ENCODE peak calls at places on chromosome 12, in six cellular contexts. One of them, this sample, is unnamed.

GRCh38 chr12:104846056-104846762 is 111.9 kb downstream of the SLC41A2 start:
- DNase-seq in tibial nerve: no peak
- DNase-seq in cardiac fibroblast: peak
- DNase-seq in activated CD8-positive, alpha-beta T cell treated with anti-CD3 and anti-CD28 coated beads for 36 hours: no peak
- DNase-seq in AG10803: peak
- DNase-seq in cardiac muscle cell: peak
- DNase-seq in this sample: no peak

GRCh38 chr12:73221398-73221797 is 949.2 kb downstream of the TRHDE start:
- DNase-seq in tibial nerve: no peak
- DNase-seq in cardiac fibroblast: no peak
- DNase-seq in cardiac muscle cell: no peak
- DNase-seq in activated CD8-positive, alpha-beta T cell treated with anti-CD3 and anti-CD28 coated beads for 36 hours: no peak
- DNase-seq in AG10803: no peak
- DNase-seq in this sample: no peak

GRCh38 chr12:31897791-31898503 is 61.3 kb upstream of the RESF1 start:
- DNase-seq in cardiac fibroblast: peak
- DNase-seq in tibial nerve: peak
- DNase-seq in AG10803: no peak
- DNase-seq in activated CD8-positive, alpha-beta T cell treated with anti-CD3 and anti-CD28 coated beads for 36 hours: peak
- DNase-seq in cardiac muscle cell: peak
- DNase-seq in this sample: no peak

GRCh38 chr12:122106891-122107660 is 28.5 kb downstream of the MLXIP start:
- DNase-seq in cardiac fibroblast: peak
- DNase-seq in cardiac muscle cell: peak
- DNase-seq in tibial nerve: no peak
- DNase-seq in activated CD8-positive, alpha-beta T cell treated with anti-CD3 and anti-CD28 coated beads for 36 hours: no peak
- DNase-seq in AG10803: peak
- DNase-seq in this sample: no peak

GRCh38 chr12:57216014-57216891 is at the start of gene NXPH4:
- DNase-seq in activated CD8-positive, alpha-beta T cell treated with anti-CD3 and anti-CD28 coated beads for 36 hours: peak
- DNase-seq in AG10803: no peak
- DNase-seq in tibial nerve: no peak
- DNase-seq in cardiac muscle cell: no peak
- DNase-seq in cardiac fibroblast: no peak
- DNase-seq in this sample: peak

GRCh38 chr12:107929436-107929835 is 154.9 kb downstream of the ASCL4 start:
- DNase-seq in cardiac fibroblast: peak
- DNase-seq in AG10803: peak
- DNase-seq in activated CD8-positive, alpha-beta T cell treated with anti-CD3 and anti-CD28 coated beads for 36 hours: no peak
- DNase-seq in cardiac muscle cell: peak
- DNase-seq in tibial nerve: no peak
- DNase-seq in this sample: no peak

GRCh38 chr12:7937867-7938506 is 2.0 kb upstream of the SLC2A3 start:
- DNase-seq in tibial nerve: no peak
- DNase-seq in cardiac muscle cell: peak
- DNase-seq in cardiac fibroblast: peak
- DNase-seq in activated CD8-positive, alpha-beta T cell treated with anti-CD3 and anti-CD28 coated beads for 36 hours: peak
- DNase-seq in AG10803: no peak
- DNase-seq in this sample: peak

GRCh38 chr12:95653761-95654546 is 102.7 kb upstream of the USP44 start:
- DNase-seq in cardiac muscle cell: peak
- DNase-seq in tibial nerve: peak
- DNase-seq in AG10803: peak
- DNase-seq in activated CD8-positive, alpha-beta T cell treated with anti-CD3 and anti-CD28 coated beads for 36 hours: peak
- DNase-seq in cardiac fibroblast: peak
- DNase-seq in this sample: no peak

GRCh38 chr12:131103614-131104463 is 150.1 kb downstream of the ADGRD1 start:
- DNase-seq in activated CD8-positive, alpha-beta T cell treated with anti-CD3 and anti-CD28 coated beads for 36 hours: no peak
- DNase-seq in AG10803: no peak
- DNase-seq in tibial nerve: no peak
- DNase-seq in cardiac muscle cell: no peak
- DNase-seq in cardiac fibroblast: no peak
- DNase-seq in this sample: no peak

GRCh38 chr12:99053599-99054362 is 408.7 kb downstream of the APAF1 start:
- DNase-seq in cardiac fibroblast: no peak
- DNase-seq in activated CD8-positive, alpha-beta T cell treated with anti-CD3 and anti-CD28 coated beads for 36 hours: no peak
- DNase-seq in cardiac muscle cell: no peak
- DNase-seq in AG10803: peak
- DNase-seq in tibial nerve: no peak
- DNase-seq in this sample: no peak

GRCh38 chr12:109053382-109054123 is 1.2 kb downstream of the USP30 start:
- DNase-seq in activated CD8-positive, alpha-beta T cell treated with anti-CD3 and anti-CD28 coated beads for 36 hours: peak
- DNase-seq in cardiac fibroblast: peak
- DNase-seq in cardiac muscle cell: peak
- DNase-seq in AG10803: no peak
- DNase-seq in tibial nerve: no peak
- DNase-seq in this sample: peak

GRCh38 chr12:109772622-109773321 is 59.1 kb downstream of the FAM222A start:
- DNase-seq in AG10803: no peak
- DNase-seq in cardiac fibroblast: no peak
- DNase-seq in tibial nerve: no peak
- DNase-seq in activated CD8-positive, alpha-beta T cell treated with anti-CD3 and anti-CD28 coated beads for 36 hours: no peak
- DNase-seq in cardiac muscle cell: no peak
- DNase-seq in this sample: no peak

GRCh38 chr12:94640134-94640928 is 10.0 kb downstream of the TMCC3 start:
- DNase-seq in AG10803: peak
- DNase-seq in cardiac muscle cell: peak
- DNase-seq in activated CD8-positive, alpha-beta T cell treated with anti-CD3 and anti-CD28 coated beads for 36 hours: peak
- DNase-seq in tibial nerve: peak
- DNase-seq in cardiac fibroblast: peak
- DNase-seq in this sample: peak

GRCh38 chr12:8996682-8997405 is 7.5 kb downstream of the KLRG1 start:
- DNase-seq in AG10803: peak
- DNase-seq in cardiac fibroblast: peak
- DNase-seq in activated CD8-positive, alpha-beta T cell treated with anti-CD3 and anti-CD28 coated beads for 36 hours: peak
- DNase-seq in cardiac muscle cell: peak
- DNase-seq in tibial nerve: no peak
- DNase-seq in this sample: peak

GRCh38 chr12:106288510-106289195 is 13.9 kb upstream of the TCP11L2 start:
- DNase-seq in tibial nerve: no peak
- DNase-seq in AG10803: peak
- DNase-seq in cardiac muscle cell: peak
- DNase-seq in cardiac fibroblast: peak
- DNase-seq in activated CD8-positive, alpha-beta T cell treated with anti-CD3 and anti-CD28 coated beads for 36 hours: peak
- DNase-seq in this sample: no peak

GRCh38 chr12:12008232-12008850 is 62.4 kb upstream of the BCL2L14 start:
- DNase-seq in tibial nerve: no peak
- DNase-seq in cardiac fibroblast: no peak
- DNase-seq in activated CD8-positive, alpha-beta T cell treated with anti-CD3 and anti-CD28 coated beads for 36 hours: peak
- DNase-seq in cardiac muscle cell: peak
- DNase-seq in AG10803: no peak
- DNase-seq in this sample: no peak

GRCh38 chr12:57839996-57840395 is 6.5 kb downstream of the CTDSP2 start:
- DNase-seq in cardiac fibroblast: no peak
- DNase-seq in AG10803: no peak
- DNase-seq in cardiac muscle cell: no peak
- DNase-seq in tibial nerve: no peak
- DNase-seq in activated CD8-positive, alpha-beta T cell treated with anti-CD3 and anti-CD28 coated beads for 36 hours: no peak
- DNase-seq in this sample: no peak

DNA sequence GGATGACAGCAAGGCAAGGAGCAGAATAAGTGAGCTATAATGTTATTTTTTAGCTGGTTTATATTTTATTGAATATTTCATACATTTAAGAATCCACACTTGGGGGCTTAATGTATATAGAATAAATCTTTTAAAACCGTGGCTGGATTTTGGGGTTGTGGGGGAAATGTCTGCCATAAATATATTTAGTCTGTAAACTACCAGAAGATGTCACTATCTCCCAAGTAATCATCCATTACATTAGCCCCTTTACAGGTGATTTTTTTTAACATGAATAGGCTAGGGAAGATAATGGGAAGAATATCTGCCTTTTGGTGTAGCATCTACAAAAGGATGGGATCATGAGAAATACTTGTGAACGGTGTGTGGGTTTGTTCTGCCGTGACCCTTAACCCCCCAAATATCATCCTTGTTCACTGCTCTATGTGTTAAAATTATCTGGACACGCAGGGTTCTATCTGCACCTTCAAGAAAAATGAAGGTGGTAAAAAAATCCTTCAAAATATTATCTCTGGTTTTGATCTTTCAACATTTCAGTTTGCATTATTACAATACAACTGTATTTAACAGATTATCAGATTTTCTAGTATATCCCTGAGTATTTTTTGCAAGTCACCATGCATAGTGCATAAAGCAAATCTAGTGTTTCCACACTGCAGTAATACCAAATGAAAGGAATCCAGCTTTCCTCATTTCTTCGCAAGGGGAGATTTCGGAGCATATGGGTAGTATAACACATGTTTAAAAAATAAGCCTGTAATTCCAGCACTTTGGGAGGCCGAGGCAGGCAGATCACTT is 8.0 kb upstream of the SLC17A8 start:
- DNase-seq in tibial nerve: no peak
- DNase-seq in cardiac muscle cell: peak
- DNase-seq in cardiac fibroblast: peak
- DNase-seq in AG10803: peak
- DNase-seq in activated CD8-positive, alpha-beta T cell treated with anti-CD3 and anti-CD28 coated beads for 36 hours: no peak
- DNase-seq in this sample: peak
- TF ChIP-seq CTCF in tibial nerve: peak
- TF ChIP-seq CTCF in cardiac muscle cell: peak
- TF ChIP-seq CTCF in cardiac fibroblast: peak
- TF ChIP-seq CTCF in AG10803: peak
- TF ChIP-seq CTCF in activated CD8-positive, alpha-beta T cell treated with anti-CD3 and anti-CD28 coated beads for 36 hours: no peak
- TF ChIP-seq CTCF in this sample: peak

GRCh38 chr12:4355843-4356327 is 23.6 kb downstream of the FGF23 start:
- DNase-seq in AG10803: peak
- DNase-seq in activated CD8-positive, alpha-beta T cell treated with anti-CD3 and anti-CD28 coated beads for 36 hours: peak
- DNase-seq in cardiac muscle cell: peak
- DNase-seq in cardiac fibroblast: peak
- DNase-seq in tibial nerve: peak
- DNase-seq in this sample: peak
- TF ChIP-seq CTCF in AG10803: peak
- TF ChIP-seq CTCF in activated CD8-positive, alpha-beta T cell treated with anti-CD3 and anti-CD28 coated beads for 36 hours: peak
- TF ChIP-seq CTCF in cardiac muscle cell: peak
- TF ChIP-seq CTCF in cardiac fibroblast: peak
- TF ChIP-seq CTCF in tibial nerve: no peak
- TF ChIP-seq CTCF in this sample: peak

GRCh38 chr12:89401433-89402086 is 49.3 kb upstream of the DUSP6 start:
- DNase-seq in cardiac muscle cell: no peak
- DNase-seq in cardiac fibroblast: no peak
- DNase-seq in activated CD8-positive, alpha-beta T cell treated with anti-CD3 and anti-CD28 coated beads for 36 hours: no peak
- DNase-seq in AG10803: no peak
- DNase-seq in tibial nerve: no peak
- DNase-seq in this sample: no peak
- TF ChIP-seq CTCF in cardiac muscle cell: no peak
- TF ChIP-seq CTCF in cardiac fibroblast: no peak
- TF ChIP-seq CTCF in activated CD8-positive, alpha-beta T cell treated with anti-CD3 and anti-CD28 coated beads for 36 hours: no peak
- TF ChIP-seq CTCF in AG10803: no peak
- TF ChIP-seq CTCF in tibial nerve: no peak
- TF ChIP-seq CTCF in this sample: no peak

DNA sequence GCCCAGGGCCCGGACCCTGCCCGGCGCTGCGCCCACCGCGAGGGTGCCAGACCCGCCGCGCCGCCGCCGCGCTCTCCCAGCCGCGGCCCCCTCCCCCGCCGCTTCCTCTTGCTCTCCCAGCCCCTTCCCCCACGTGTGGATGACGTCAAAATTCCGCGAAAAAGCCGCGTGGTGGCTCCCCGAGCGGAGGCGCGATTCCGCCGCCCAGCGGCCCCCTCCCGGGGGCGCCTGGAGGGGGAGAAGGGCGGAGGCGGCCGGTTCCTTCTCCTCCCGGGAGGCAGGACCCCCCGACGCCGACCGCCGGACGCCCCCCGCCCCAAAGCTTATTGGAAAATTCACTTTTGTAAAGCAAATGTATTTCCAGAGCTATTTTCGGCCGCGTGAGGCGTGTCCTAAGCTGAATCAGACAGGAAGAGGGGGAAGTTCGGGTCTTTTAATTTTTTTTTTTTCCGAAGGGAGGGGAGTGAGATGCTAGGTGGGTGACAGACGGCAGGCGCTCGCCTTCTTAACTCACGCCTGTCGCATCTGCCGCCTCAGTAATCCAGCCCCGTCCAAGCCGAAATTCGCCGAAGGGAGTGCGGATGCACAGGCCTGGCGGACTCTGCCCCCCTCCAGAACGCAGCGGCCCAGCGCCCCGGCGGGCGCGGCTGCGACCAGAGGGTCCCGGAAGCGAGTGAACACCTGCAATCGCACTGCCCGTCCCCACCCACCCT is 4.1 kb upstream of the CCND2 start:
- DNase-seq in cardiac fibroblast: peak
- DNase-seq in AG10803: no peak
- DNase-seq in cardiac muscle cell: peak
- DNase-seq in tibial nerve: peak
- DNase-seq in activated CD8-positive, alpha-beta T cell treated with anti-CD3 and anti-CD28 coated beads for 36 hours: peak
- DNase-seq in this sample: peak
- TF ChIP-seq CTCF in cardiac fibroblast: no peak
- TF ChIP-seq CTCF in AG10803: no peak
- TF ChIP-seq CTCF in cardiac muscle cell: peak
- TF ChIP-seq CTCF in tibial nerve: peak
- TF ChIP-seq CTCF in activated CD8-positive, alpha-beta T cell treated with anti-CD3 and anti-CD28 coated beads for 36 hours: peak
- TF ChIP-seq CTCF in this sample: peak

DNA sequence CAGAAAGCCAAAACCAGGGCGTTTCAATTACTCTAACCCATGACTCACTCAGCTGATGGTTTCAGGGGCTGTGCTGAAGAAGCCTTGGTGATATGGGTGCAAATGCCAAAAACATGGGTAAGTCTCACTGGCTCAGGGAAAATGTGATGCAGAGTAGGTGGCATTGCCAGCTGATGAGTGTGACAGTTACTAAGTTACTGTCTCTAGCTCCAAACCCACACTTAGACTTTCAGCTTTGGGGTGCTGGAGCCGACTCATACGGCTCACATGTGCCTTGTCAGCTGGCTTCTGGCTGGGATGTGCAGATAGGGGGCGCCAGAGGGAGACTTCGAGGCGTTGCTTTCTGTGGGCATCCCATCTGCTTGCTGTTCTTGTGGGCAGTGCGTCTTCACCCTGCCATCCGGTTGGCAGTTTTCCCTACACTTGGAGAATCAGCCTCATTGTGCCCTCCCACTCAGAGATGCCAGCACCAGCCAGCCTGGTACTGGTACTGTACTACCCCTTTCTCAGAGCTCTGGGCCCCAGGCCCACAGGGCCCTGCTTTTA is 11.1 kb upstream of the KRT7 start:
- DNase-seq in tibial nerve: no peak
- DNase-seq in cardiac muscle cell: peak
- DNase-seq in AG10803: peak
- DNase-seq in activated CD8-positive, alpha-beta T cell treated with anti-CD3 and anti-CD28 coated beads for 36 hours: peak
- DNase-seq in cardiac fibroblast: peak
- DNase-seq in this sample: no peak
- TF ChIP-seq CTCF in tibial nerve: no peak
- TF ChIP-seq CTCF in cardiac muscle cell: peak
- TF ChIP-seq CTCF in AG10803: peak
- TF ChIP-seq CTCF in activated CD8-positive, alpha-beta T cell treated with anti-CD3 and anti-CD28 coated beads for 36 hours: peak
- TF ChIP-seq CTCF in cardiac fibroblast: peak
- TF ChIP-seq CTCF in this sample: no peak

GRCh38 chr12:128797119-128798118 is 26.3 kb downstream of the SLC15A4 start:
- DNase-seq in AG10803: peak
- DNase-seq in cardiac muscle cell: peak
- DNase-seq in cardiac fibroblast: peak
- DNase-seq in tibial nerve: no peak
- DNase-seq in activated CD8-positive, alpha-beta T cell treated with anti-CD3 and anti-CD28 coated beads for 36 hours: no peak
- DNase-seq in this sample: no peak

GRCh38 chr12:128800606-128801005 is 23.2 kb downstream of the SLC15A4 start:
- DNase-seq in cardiac fibroblast: no peak
- DNase-seq in activated CD8-positive, alpha-beta T cell treated with anti-CD3 and anti-CD28 coated beads for 36 hours: no peak
- DNase-seq in tibial nerve: no peak
- DNase-seq in cardiac muscle cell: no peak
- DNase-seq in AG10803: no peak
- DNase-seq in this sample: no peak

GRCh38 chr12:128796439-128797118 is 27.2 kb downstream of the SLC15A4 start:
- DNase-seq in AG10803: no peak
- DNase-seq in cardiac muscle cell: no peak
- DNase-seq in tibial nerve: no peak
- DNase-seq in activated CD8-positive, alpha-beta T cell treated with anti-CD3 and anti-CD28 coated beads for 36 hours: no peak
- DNase-seq in cardiac fibroblast: no peak
- DNase-seq in this sample: no peak

GRCh38 chr12:128795530-128796361 is 28.0 kb downstream of the SLC15A4 start:
- DNase-seq in tibial nerve: no peak
- DNase-seq in cardiac fibroblast: no peak
- DNase-seq in AG10803: no peak
- DNase-seq in cardiac muscle cell: no peak
- DNase-seq in activated CD8-positive, alpha-beta T cell treated with anti-CD3 and anti-CD28 coated beads for 36 hours: no peak
- DNase-seq in this sample: no peak

GRCh38 chr12:128798543-128799341 is 25.0 kb downstream of the SLC15A4 start:
- DNase-seq in cardiac fibroblast: no peak
- DNase-seq in cardiac muscle cell: no peak
- DNase-seq in activated CD8-positive, alpha-beta T cell treated with anti-CD3 and anti-CD28 coated beads for 36 hours: no peak
- DNase-seq in AG10803: no peak
- DNase-seq in tibial nerve: no peak
- DNase-seq in this sample: no peak
- TF ChIP-seq CTCF in cardiac fibroblast: no peak
- TF ChIP-seq CTCF in cardiac muscle cell: peak
- TF ChIP-seq CTCF in activated CD8-positive, alpha-beta T cell treated with anti-CD3 and anti-CD28 coated beads for 36 hours: no peak
- TF ChIP-seq CTCF in AG10803: peak
- TF ChIP-seq CTCF in tibial nerve: no peak
- TF ChIP-seq CTCF in this sample: peak

This sample was measured in GM10248.